ENCODE peak calls at places on chromosomes 16 and 17, in five cellular contexts. E, Y, P, Z and K are unnamed samples.

GRCh38 chr16:4936181-4936990 is 562 bp downstream of the PPL start:
- DNase-seq in E (no peak), Y (no peak), P (no peak), Z (no peak), K (no peak)

GRCh38 chr16:63067141-63067540 is 1030.9 kb upstream of the CDH8 start:
- DNase-seq in E (no peak), Y (no peak), P (no peak), Z (no peak), K (no peak)

GRCh38 chr17:17798010-17798556 is 38.7 kb downstream of the SREBF1 start:
- DNase-seq in E (no peak), Y (no peak), P (no peak), Z (no peak), K (no peak)

GRCh38 chr17:15649861-15650391 is 30.4 kb upstream of the FBXW10B start:
- DNase-seq in E (no peak), Y (no peak), P (no peak), Z (no peak), K (peak; percentile 59)

GRCh38 chr17:81456798-81457197 is 55.8 kb downstream of the ACTG1 start:
- DNase-seq in E (no peak), Y (no peak), P (peak; percentile 68), Z (no peak), K (no peak)

GRCh38 chr17:50568659-50569058 is 8.1 kb downstream of the CACNA1G start:
- DNase-seq in E (no peak), Y (no peak), P (no peak), Z (no peak), K (no peak)

GRCh38 chr16:66484453-66485213 is 57.5 kb downstream of the BEAN1 start:
- DNase-seq in E (no peak), Y (no peak), P (no peak), Z (no peak), K (no peak)

GRCh38 chr17:67629963-67630320 is 87.8 kb upstream of the NOL11 start:
- DNase-seq in E (no peak), Y (no peak), P (no peak), Z (peak; percentile 13), K (peak; percentile 83)

GRCh38 chr17:62653002-62653830 is 25.7 kb downstream of the MRC2 start:
- DNase-seq in E (peak; percentile 91), Y (peak; percentile 31), P (peak; percentile 64), Z (peak; percentile 98), K (peak; percentile 66)

GRCh38 chr16:27779719-27780161 is 229.8 kb downstream of the KATNIP start:
- DNase-seq in E (peak; percentile 49), Y (no peak), P (peak; percentile 61), Z (no peak), K (peak; percentile 19)

GRCh38 chr16:2817496-2818277 is 650 bp downstream of the PRSS21 start:
- DNase-seq in E (no peak), Y (no peak), P (no peak), Z (no peak), K (no peak)

GRCh38 chr17:3990391-3991127 is 26.3 kb upstream of the ATP2A3 start:
- DNase-seq in E (no peak), Y (no peak), P (no peak), Z (no peak), K (no peak)

GRCh38 chr17:21376585-21376834 is 353 bp downstream of the KCNJ12 start:
- DNase-seq in E (no peak), Y (no peak), P (no peak), Z (no peak), K (no peak)

GRCh38 chr17:78132086-78132676 is 1.6 kb downstream of the TMC8 start:
- DNase-seq in E (no peak), Y (peak; percentile 87), P (no peak), Z (peak; percentile 65), K (no peak)

GRCh38 chr16:66473654-66474519 is 46.8 kb downstream of the BEAN1 start:
- DNase-seq in E (peak; percentile 59), Y (no peak), P (no peak), Z (no peak), K (no peak)

GRCh38 chr17:47789611-47790520 is 31.7 kb downstream of the OSBPL7 start:
- DNase-seq in E (peak; percentile 1), Y (peak; percentile 41), P (peak; percentile 55), Z (peak; percentile 67), K (peak; percentile 54)

GRCh38 chr16:69073181-69073669 is 32.2 kb upstream of the HAS3 start:
- DNase-seq in E (no peak), Y (no peak), P (no peak), Z (no peak), K (peak; percentile 73)

GRCh38 chr17:37642706-37643105 is 540 bp downstream of the DDX52 start:
- DNase-seq in E (no peak), Y (no peak), P (no peak), Z (peak; percentile 4), K (peak; percentile 55)

GRCh38 chr17:39224778-39225307 is 902 bp downstream of the STAC2 start:
- DNase-seq in E (no peak), Y (no peak), P (no peak), Z (no peak), K (no peak)

GRCh38 chr16:75455677-75456076 is 8.8 kb downstream of the TMEM170A start:
- DNase-seq in E (no peak), Y (no peak), P (no peak), Z (no peak), K (no peak)

GRCh38 chr17:77778636-77779524 is 179.6 kb upstream of the TNRC6C start:
- DNase-seq in E (no peak), Y (no peak), P (no peak), Z (no peak), K (no peak)

GRCh38 chr17:74083321-74083720 is 120.2 kb upstream of the RPL38 start:
- DNase-seq in E (no peak), Y (no peak), P (no peak), Z (no peak), K (no peak)

GRCh38 chr17:37702605-37703004 is 42.3 kb downstream of the HNF1B start:
- DNase-seq in E (no peak), Y (no peak), P (no peak), Z (no peak), K (peak; percentile 64)

GRCh38 chr16:12311887-12312286 is 335.4 kb downstream of the SNX29 start:
- DNase-seq in E (no peak), Y (no peak), P (no peak), Z (no peak), K (no peak)

GRCh38 chr16:27096375-27096774 is 29.6 kb downstream of the C16orf82 start:
- DNase-seq in E (no peak), Y (no peak), P (no peak), Z (no peak), K (no peak)